ENCODE peak calls at places on chromosome 7, in seven cellular contexts. P is AG04450, R is heart left ventricle, B is fibroblast of mammary gland, J is foreskin fibroblast, I is lung, X is left lung. L is an unnamed sample.

GRCh38 chr7:43674559-43675436 is 54.5 kb downstream of the COA1 start:
- DNase-seq in R (no peak), P (no peak), J (peak), X (no peak), I (no peak), B (peak), L (peak)

GRCh38 chr7:43215061-43215460 is 102.6 kb downstream of the HECW1 start:
- DNase-seq in B (no peak), R (no peak), I (no peak), J (no peak), X (no peak), P (no peak), L (no peak)

GRCh38 chr7:140677496-140677895 is 4.8 kb downstream of the ADCK2 start:
- DNase-seq in I (no peak), B (no peak), R (no peak), P (no peak), X (no peak), J (no peak), L (no peak)

GRCh38 chr7:34156336-34156735 is 251.0 kb downstream of the BMPER start:
- DNase-seq in R (no peak), I (no peak), J (peak), B (peak), P (no peak), X (no peak), L (no peak)

GRCh38 chr7:128874140-128875031 is 11.7 kb downstream of the ATP6V1F start:
- DNase-seq in R (no peak), X (no peak), J (no peak), I (no peak), B (no peak), P (no peak), L (no peak)

GRCh38 chr7:106029448-106029847 is 66.4 kb downstream of the CDHR3 start:
- DNase-seq in X (no peak), J (no peak), P (no peak), I (no peak), B (no peak), R (no peak), L (no peak)

GRCh38 chr7:139358541-139359365 is 941 bp upstream of the LUC7L2 start:
- DNase-seq in I (no peak), B (peak), P (no peak), R (no peak), X (no peak), J (peak), L (no peak)

GRCh38 chr7:43750016-43750887 is 8.2 kb upstream of the BLVRA start:
- DNase-seq in J (peak), P (peak), X (no peak), B (peak), R (no peak), I (no peak), L (no peak)

GRCh38 chr7:124812764-124813163 is 47.2 kb upstream of the GPR37 start:
- DNase-seq in J (no peak), R (no peak), I (no peak), P (no peak), B (no peak), X (no peak), L (no peak)

GRCh38 chr7:6242561-6242960 is 29.9 kb downstream of the CYTH3 start:
- DNase-seq in I (no peak), J (peak), P (no peak), B (peak), R (no peak), X (no peak), L (no peak)

GRCh38 chr7:126780993-126781392 is 471.7 kb downstream of the GRM8 start:
- DNase-seq in I (no peak), R (no peak), X (no peak), J (no peak), P (no peak), B (no peak), L (no peak)

GRCh38 chr7:126778101-126778500 is 474.6 kb downstream of the GRM8 start:
- DNase-seq in P (no peak), R (no peak), X (no peak), I (no peak), J (no peak), B (no peak), L (no peak)

DNA sequence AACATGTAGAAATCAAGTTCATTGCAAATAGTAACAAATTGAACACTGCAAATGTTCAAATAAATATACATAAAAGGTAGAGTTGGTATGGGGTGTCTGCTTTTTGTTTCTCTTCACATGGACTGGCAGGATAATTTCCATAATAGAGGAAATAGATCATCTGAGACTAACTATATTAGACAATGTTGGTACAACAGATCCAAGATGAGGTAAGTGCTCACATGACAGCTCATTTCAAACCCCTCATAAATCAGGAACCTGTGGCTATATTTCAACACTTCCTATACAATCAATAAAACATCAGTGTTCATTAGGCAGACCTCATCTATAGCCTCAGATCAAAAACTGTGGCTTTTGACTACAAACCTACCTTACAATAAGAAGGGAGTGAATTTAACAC is 469.1 kb downstream of the GRM8 start:
- DNase-seq in X (no peak), B (no peak), P (no peak), I (no peak), J (no peak), R (no peak), L (no peak)
- H3K4me3 ChIP-seq in X (no peak), B (no peak), P (no peak), I (no peak), J (no peak), R (no peak), L (no peak)

GRCh38 chr7:90832726-90833125 is 236.6 kb downstream of the CDK14 start:
- DNase-seq in X (no peak), I (no peak), P (no peak), B (no peak), J (peak), R (no peak), L (no peak)
- TF ChIP-seq CTCF in X (no peak), I (no peak), P (no peak), B (no peak), J (no peak), R (no peak), L (no peak)

GRCh38 chr7:1925349-1925748 is 255.3 kb downstream of the ELFN1 start:
- DNase-seq in X (peak), R (no peak), I (no peak), P (no peak), B (peak), J (peak), L (no peak)
- H3K4me3 ChIP-seq in X (no peak), R (no peak), I (no peak), P (no peak), B (no peak), J (no peak), L (no peak)

GRCh38 chr7:121561717-121562116 is 165.6 kb upstream of the FAM3C start:
- DNase-seq in R (no peak), X (no peak), P (no peak), B (no peak), J (peak), I (no peak), L (no peak)

GRCh38 chr7:121557034-121557892 is 161.2 kb upstream of the FAM3C start:
- DNase-seq in X (no peak), B (peak), J (no peak), P (no peak), I (no peak), R (no peak), L (no peak)

GRCh38 chr7:121558288-121558687 is 162.2 kb upstream of the FAM3C start:
- DNase-seq in X (no peak), P (no peak), B (no peak), J (no peak), I (no peak), R (no peak), L (no peak)

GRCh38 chr7:121562274-121562673 is 166.2 kb upstream of the FAM3C start:
- DNase-seq in P (no peak), J (peak), R (no peak), I (no peak), X (no peak), B (no peak), L (no peak)

DNA sequence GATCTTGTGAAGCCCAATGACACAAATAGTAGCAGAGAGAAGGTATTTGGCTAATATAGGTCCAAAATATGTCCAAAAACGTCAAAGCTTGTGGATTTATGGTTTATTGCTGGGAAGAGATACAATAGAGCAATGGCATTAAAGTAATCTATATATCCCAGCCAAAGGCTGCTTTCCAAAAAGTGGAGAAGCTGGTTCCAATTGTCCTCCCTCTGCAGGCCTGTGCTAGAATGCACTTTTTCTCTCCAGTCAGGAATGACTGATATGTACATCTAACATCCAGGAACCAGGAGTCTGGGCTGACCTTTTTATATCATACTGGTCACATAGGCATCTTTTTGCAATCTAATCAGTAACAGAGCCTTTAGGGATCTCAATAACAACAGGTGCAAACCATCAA is 167.1 kb upstream of the FAM3C start:
- DNase-seq in B (no peak), R (no peak), P (no peak), I (no peak), X (no peak), J (peak), L (no peak)
- TF ChIP-seq CTCF in B (peak), R (no peak), P (peak), I (no peak), X (no peak), J (peak), L (peak)

DNA sequence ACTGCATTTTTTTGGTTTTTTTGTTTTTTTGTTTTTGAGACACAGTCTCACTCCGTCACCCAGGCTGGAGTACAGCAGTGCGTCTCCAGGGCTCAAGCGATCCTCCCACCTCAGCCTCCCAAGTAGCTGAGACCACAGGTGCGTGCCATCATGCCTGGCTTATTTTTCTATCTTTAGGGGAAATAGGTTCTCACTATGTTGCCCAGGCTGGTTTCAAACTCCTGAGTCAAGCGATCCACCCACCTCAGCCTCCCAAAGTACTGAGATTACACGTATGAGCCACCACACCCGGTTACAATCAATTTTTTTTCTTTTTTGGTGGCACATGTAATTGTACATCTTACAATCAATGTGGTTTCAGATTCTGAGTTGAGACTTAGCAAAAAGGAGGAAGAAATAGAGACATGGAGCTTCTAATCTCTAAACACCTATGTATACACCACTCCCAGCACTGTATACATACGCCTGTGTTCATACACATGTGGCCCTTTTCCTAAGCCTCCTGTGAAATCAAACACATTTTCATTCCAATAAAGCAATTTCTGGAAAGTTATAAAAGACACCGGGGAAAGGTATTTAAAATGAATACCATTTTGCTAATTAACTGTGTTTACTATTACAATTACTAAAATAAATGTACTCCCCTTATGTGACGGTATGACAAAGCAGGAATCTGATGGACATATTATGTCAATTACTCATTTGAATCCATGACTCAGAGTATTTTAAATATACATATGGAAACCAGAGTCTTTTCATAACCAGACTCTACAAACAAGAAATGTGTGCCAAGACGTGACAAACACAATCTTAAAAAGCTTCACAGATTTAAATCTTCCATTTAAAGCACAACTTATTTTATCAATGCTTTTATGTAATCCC is 40.9 kb downstream of the SMURF1 start:
- DNase-seq in X (no peak), I (no peak), R (no peak), B (peak), J (peak), P (peak), L (no peak)
- H3K4me3 ChIP-seq in X (no peak), I (no peak), R (no peak), B (no peak), J (no peak), P (no peak), L (no peak)

DNA sequence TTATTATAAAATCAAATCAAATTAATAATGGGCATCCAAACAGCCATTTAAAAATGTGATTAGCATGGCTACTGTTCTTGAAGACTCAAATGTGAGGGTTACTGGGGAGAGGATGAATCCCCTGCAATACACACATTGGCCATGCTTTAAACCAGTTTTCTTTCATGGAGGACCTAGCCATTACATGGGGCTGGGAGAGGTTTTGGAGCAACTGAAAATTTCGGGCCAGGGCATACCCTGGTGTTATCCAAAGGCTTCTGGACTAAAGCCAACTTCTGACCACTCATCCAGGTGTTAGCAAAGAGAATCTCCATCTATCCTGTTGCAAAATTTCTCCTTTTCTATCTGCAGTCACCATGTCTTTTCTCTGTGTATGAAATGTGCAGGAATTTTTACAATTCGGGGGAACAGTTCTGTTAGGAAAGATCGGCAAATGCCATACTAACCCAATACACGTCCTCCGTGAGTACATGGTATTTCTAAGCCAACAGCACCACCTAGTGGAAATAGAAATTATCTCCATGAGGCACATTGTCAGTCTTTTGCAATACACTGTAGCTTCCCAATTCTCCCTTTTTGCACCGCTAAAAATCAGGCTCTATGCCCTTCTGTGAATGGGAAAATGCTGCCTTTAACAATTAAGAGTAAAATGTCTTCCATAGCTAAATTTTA is 47.0 kb upstream of the ZNF107 start:
- DNase-seq in R (peak), P (no peak), X (no peak), J (peak), I (no peak), B (peak), L (peak)
- TF ChIP-seq CTCF in R (peak), P (peak), X (peak), J (peak), I (peak), B (peak), L (peak)

GRCh38 chr7:131106681-131107342 is 220.9 kb upstream of the MKLN1 start:
- DNase-seq in X (peak), B (peak), P (no peak), J (peak), R (peak), I (peak), L (no peak)

GRCh38 chr7:131105294-131105802 is 222.3 kb upstream of the MKLN1 start:
- DNase-seq in X (no peak), B (peak), I (no peak), J (no peak), R (no peak), P (no peak), L (no peak)

GRCh38 chr7:131105803-131106680 is 221.6 kb upstream of the MKLN1 start:
- DNase-seq in R (peak), J (peak), I (peak), P (no peak), B (peak), X (peak), L (no peak)

GRCh38 chr7:131103997-131104396 is 223.7 kb upstream of the MKLN1 start:
- DNase-seq in B (peak), I (peak), X (no peak), J (peak), R (no peak), P (peak), L (peak)

DNA sequence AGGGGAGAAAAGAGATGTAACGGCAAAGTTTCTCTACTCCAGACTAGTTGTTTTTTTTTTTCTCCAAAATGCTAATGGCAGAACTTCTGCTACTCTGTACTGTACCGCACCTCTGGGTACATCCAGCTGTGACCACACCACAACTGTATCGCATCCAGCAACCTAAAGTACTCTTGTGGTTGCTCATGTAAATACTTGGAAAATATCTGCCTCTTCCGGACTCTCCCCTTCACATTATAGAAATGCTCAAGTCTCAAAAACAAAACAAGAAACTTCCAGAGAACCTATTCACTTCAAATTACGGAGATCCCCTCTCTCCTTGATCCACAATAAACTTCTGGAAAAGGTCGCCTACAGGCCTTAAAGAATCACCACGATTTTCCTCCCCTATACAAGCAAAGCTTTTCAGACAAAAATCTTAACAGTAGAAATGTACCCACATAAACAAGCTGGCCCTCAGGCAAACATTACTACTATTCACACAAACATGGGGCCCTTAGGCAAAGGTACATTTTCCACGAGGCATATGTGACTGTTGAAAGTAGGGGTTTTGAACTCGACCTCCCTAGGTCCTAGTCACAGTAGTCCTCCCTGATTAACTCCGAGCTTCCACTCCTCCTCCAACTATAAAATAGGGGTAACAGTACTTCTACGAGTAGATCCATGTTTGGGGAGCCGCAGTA is 222.9 kb upstream of the MKLN1 start:
- DNase-seq in R (no peak), J (peak), P (no peak), X (no peak), I (no peak), B (peak), L (no peak)
- H3K4me3 ChIP-seq in R (peak), J (peak), P (peak), X (peak), I (peak), B (peak), L (peak)

DNA sequence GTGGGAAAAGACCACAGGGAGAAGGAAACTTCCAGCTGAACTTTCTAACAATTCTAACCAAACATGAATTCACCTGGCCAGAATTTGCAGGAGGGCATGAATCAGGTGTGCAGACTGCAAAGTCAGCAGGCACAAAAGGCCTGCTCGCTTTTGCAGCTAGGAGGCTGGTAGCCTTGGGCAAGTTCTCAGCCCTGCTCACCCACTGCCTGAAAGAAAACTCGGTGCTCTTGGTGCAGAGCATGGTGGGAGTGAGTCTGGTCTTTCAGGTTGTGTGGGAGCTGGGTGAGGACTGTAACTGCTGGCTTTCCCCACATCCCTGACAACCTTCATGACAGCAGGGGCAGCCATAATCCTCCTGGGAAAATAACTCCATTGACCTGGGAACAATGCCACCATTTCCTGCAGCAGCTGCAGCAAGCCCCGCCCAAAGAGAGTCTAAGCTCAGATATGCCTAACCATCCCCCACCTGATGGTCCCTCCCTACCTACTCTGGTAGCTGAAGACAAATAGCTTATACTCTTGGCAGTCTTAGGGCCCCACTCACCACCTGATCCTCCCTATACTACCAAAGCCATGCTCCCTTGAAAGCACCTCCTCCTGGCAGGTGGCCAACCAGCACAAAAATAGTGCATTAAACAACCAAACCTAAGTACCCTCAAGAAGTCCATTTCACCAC is 31.6 kb downstream of the ZNF117 start:
- DNase-seq in X (no peak), J (no peak), R (peak), I (no peak), P (no peak), B (no peak), L (no peak)
- TF ChIP-seq CTCF in X (no peak), J (no peak), R (no peak), I (no peak), P (no peak), B (no peak), L (no peak)

DNA sequence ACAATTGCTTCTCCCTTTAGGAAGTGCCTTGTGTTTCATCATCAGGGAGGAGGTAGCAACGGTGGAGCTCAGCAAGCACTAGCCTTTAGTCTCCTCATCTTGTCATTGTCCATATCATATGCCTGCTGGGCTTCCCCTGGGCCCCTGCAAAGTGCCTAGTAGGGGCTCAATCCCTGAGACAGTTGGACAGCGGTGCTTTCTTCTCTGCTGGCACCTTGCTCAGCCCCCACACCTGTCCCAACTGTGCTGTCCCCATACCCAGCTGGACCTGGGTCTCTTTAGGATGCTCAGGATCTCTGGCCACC is 5.5 kb downstream of the SMARCD3 start:
- DNase-seq in I (no peak), P (no peak), J (peak), R (no peak), X (no peak), B (no peak), L (no peak)
- H3K4me3 ChIP-seq in I (no peak), P (no peak), J (no peak), R (no peak), X (no peak), B (no peak), L (no peak)